ENCODE peak calls at places on chromosomes 12 and 14, in ten cellular contexts. V is Caco-2, X is heart right ventricle, K is GM12878, Q is testis, I is cardiac muscle cell, W is psoas muscle, O is right cardiac atrium, Z is heart left ventricle, T is lung. H is an unnamed sample.
A peak's percentile ranks its signal among the peaks of the same experiment; 100 is the strongest.

GRCh38 chr12:15664491-15664890 is 124.7 kb downstream of the EPS8 start:
- DNase-seq in K (no peak), X (no peak), T (no peak), W (no peak), Q (no peak), O (no peak), I (no peak), V (no peak), Z (no peak), H (no peak)

GRCh38 chr12:111293266-111294009 is 75.5 kb downstream of the PHETA1 start:
- DNase-seq in Z (no peak), W (no peak), T (no peak), K (no peak), Q (no peak), O (no peak), X (no peak), V (no peak), I (no peak), H (no peak)

GRCh38 chr12:75638792-75639191 is 127.4 kb upstream of the KRR1 start:
- DNase-seq in X (no peak), Q (no peak), V (no peak), I (no peak), O (no peak), K (no peak), T (no peak), Z (no peak), W (no peak), H (no peak)

GRCh38 chr14:90513151-90514014 is 116.6 kb downstream of the CALM1 start:
- DNase-seq in X (peak; percentile 73), I (no peak), Q (peak; percentile 87), V (peak; percentile 91), Z (peak; percentile 93), W (no peak), K (no peak), T (peak; percentile 83), O (peak; percentile 91), H (peak; percentile 95)

GRCh38 chr12:118495296-118495695 is 118.9 kb downstream of the SUDS3 start:
- DNase-seq in V (no peak), X (no peak), O (no peak), T (no peak), Q (no peak), W (no peak), K (no peak), I (no peak), Z (no peak), H (no peak)

GRCh38 chr14:49512147-49512551 is 74.0 kb downstream of the RPS29 start:
- DNase-seq in Q (no peak), I (no peak), X (no peak), K (no peak), W (no peak), Z (no peak), V (no peak), T (no peak), O (no peak), H (no peak)

GRCh38 chr12:104136577-104136976 is 1.4 kb downstream of the NFYB start:
- DNase-seq in X (no peak), T (no peak), W (no peak), O (no peak), Z (no peak), K (no peak), I (no peak), V (no peak), Q (no peak), H (no peak)

GRCh38 chr14:65260786-65261185 is 151.7 kb upstream of the FUT8 start:
- DNase-seq in Q (no peak), T (no peak), V (no peak), W (no peak), X (no peak), Z (no peak), K (no peak), I (no peak), O (no peak), H (no peak)

GRCh38 chr12:24752763-24753462 is 196.0 kb downstream of the BCAT1 start:
- DNase-seq in K (no peak), V (peak; percentile 56), Z (no peak), X (no peak), I (no peak), T (no peak), Q (no peak), O (no peak), W (no peak), H (no peak)

GRCh38 chr12:94266796-94267529 is 118.6 kb downstream of the PLXNC1 start:
- DNase-seq in K (no peak), T (no peak), O (no peak), W (no peak), Z (no peak), V (no peak), X (no peak), Q (no peak), I (no peak), H (no peak)

DNA sequence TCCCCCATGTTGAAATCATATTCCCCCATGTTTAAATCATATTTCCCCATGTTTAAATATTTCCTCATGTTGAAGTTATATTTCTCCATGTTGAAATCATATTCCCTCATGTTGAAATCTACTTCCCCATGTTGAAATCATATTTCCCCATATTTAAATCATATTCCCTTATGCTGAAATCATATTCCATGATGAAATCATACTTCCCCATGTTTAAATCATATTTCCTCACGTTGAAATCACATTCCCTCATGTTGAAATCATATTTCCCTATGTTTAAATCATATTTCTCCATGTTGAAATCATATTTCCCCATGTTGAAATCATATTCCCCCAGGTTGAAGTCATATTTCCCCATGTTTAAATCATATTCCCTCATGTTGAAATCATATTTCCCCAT is 34.6 kb upstream of the ADGRD1 start:
- DNase-seq in W (no peak), K (no peak), Z (no peak), V (no peak), T (no peak), Q (no peak), X (no peak), I (no peak), O (no peak), H (no peak)
- H3K27me3 ChIP-seq in W (peaks cover 8% of the 10 kb centered on the region), K (no peaks in the 10 kb centered on the region), Z (peaks cover 5% of the 10 kb centered on the region), V (no peaks in the 10 kb centered on the region), T (no peaks in the 10 kb centered on the region), Q (no peaks in the 10 kb centered on the region), X (no peaks in the 10 kb centered on the region), I (no peaks in the 10 kb centered on the region), O (no peaks in the 10 kb centered on the region), H (no peaks in the 10 kb centered on the region)

GRCh38 chr12:113057565-113058485 is 1.3 kb downstream of the DTX1 start:
- DNase-seq in O (no peak), X (no peak), Z (no peak), V (no peak), K (no peak), Q (no peak), W (no peak), T (no peak), I (no peak), H (no peak)

GRCh38 chr12:113054948-113055486 is 1.5 kb upstream of the DTX1 start:
- DNase-seq in W (no peak), V (no peak), Z (no peak), I (no peak), Q (no peak), K (no peak), X (no peak), O (no peak), T (no peak), H (no peak)

GRCh38 chr12:113056381-113056630 is 224 bp upstream of the DTX1 start:
- DNase-seq in X (no peak), Z (no peak), T (no peak), I (no peak), V (no peak), O (no peak), Q (no peak), W (no peak), K (no peak), H (no peak)

GRCh38 chr12:113056631-113057488 is at the start of gene DTX1:
- DNase-seq in I (peak; percentile 12), K (no peak), Z (peak; percentile 59), T (no peak), X (peak; percentile 41), W (peak; percentile 44), V (no peak), O (peak; percentile 53), Q (peak; percentile 58), H (peak; percentile 51)

GRCh38 chr12:113055594-113056380 is 743 bp upstream of the DTX1 start:
- DNase-seq in T (no peak), V (no peak), Q (peak; percentile 44), W (no peak), K (no peak), X (no peak), Z (no peak), I (no peak), O (no peak), H (no peak)
- H3K27me3 ChIP-seq in T (peaks cover 5% of the 10 kb centered on the region), V (no peaks in the 10 kb centered on the region), Q (no peaks in the 10 kb centered on the region), W (peaks cover 25% of the 10 kb centered on the region), K (peaks cover 1% of the 10 kb centered on the region), X (no peaks in the 10 kb centered on the region), Z (peaks cover 52% of the 10 kb centered on the region), I (peaks cover 63% of the 10 kb centered on the region), O (no peaks in the 10 kb centered on the region), H (no peaks in the 10 kb centered on the region)

DNA sequence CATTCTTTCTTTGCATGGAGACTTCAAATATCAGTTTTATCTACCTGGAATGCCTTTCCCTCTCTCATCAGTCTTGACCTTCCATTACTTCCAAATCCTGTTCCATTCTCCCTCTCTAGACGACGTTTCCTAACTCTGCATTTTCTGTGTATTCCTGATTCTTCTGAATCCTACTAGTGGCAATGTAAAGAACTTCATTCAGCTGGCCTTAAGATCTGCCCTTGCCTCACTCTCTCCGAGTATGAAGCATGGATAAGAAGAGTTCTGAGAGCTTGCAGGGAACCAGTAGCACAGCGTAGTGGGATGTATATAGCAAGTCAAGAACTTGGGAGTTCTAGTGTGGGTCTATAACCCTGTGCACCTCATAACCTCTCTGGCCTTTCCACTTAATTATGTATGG is 68.5 kb upstream of the HOXC13 start:
- DNase-seq in X (no peak), W (no peak), T (no peak), O (no peak), I (no peak), K (no peak), Q (no peak), V (no peak), Z (no peak), H (no peak)
- H3K27me3 ChIP-seq in X (no peaks in the 10 kb centered on the region), W (no peaks in the 10 kb centered on the region), T (no peaks in the 10 kb centered on the region), O (no peaks in the 10 kb centered on the region), I (peaks cover 32% of the 10 kb centered on the region), K (no peaks in the 10 kb centered on the region), Q (no peaks in the 10 kb centered on the region), V (no peaks in the 10 kb centered on the region), Z (peaks cover 49% of the 10 kb centered on the region), H (no peaks in the 10 kb centered on the region)

DNA sequence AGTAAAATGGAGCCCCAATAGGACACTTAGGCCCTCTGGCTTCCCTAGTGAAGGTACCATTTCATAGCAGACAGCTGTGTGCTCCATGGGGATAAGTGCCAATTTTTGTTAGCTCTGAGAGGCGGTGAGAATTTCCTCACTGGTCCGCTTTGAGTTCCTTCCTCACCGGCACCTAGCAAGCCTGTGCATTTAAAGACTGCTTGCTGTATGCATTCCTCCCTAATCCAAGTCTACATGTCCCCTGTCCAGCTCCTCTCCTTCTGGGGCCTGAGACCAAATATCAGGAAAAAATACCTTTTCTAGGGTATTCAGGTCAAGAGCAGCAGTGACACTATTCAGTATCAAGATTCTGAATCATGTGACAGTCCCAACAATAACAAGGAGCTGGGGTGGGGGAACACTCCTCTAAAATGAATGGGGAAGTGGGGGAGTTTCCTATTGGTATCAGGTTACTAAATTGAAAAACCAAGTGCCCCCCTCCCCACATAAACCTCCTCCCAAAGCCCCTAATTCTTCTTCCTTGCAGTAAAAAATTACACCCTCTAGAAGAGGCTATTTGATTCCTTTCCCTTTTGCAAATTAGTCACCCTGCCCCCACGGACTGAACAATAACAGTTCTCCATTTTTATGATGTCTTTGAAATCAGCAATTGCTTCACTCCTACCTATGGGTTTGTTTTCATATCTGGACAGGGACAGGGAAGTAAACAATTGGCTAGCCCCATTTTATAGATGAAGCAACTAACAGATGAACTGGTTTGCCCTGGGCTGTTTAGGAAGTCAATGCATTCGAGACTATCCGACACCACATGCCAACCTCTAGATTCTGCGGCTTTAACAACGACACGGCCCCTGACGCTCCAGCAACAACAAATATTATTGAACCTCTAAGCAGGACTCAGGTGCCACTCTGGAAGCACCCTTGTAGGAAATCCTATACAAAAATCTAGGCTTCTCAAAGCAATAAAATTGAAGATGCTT is 28.9 kb downstream of the BCL11B start:
- DNase-seq in T (no peak), Q (no peak), K (no peak), X (no peak), O (no peak), Z (no peak), V (no peak), W (no peak), I (no peak), H (no peak)
- H3K27me3 ChIP-seq in T (peaks cover 15% of the 10 kb centered on the region), Q (no peaks in the 10 kb centered on the region), K (no peaks in the 10 kb centered on the region), X (peaks cover 11% of the 10 kb centered on the region), O (no peaks in the 10 kb centered on the region), Z (peaks cover 67% of the 10 kb centered on the region), V (no peaks in the 10 kb centered on the region), W (peaks cover 13% of the 10 kb centered on the region), I (peaks cover 27% of the 10 kb centered on the region), H (no peaks in the 10 kb centered on the region)

H was measured in thyroid gland.